ENCODE peak calls at places on chromosome 11, in four cellular contexts. C is HCT116, W is K562, A is HepG2. Y is an unnamed sample.

GRCh38 chr11:130156108-130157022 is 3.2 kb upstream of the ST14 start:
- DNase-seq in C (no peak), W (peak; percentile 26), A (no peak), Y (no peak)

GRCh38 chr11:69301491-69302401 is 7.8 kb downstream of the MYEOV start:
- DNase-seq in C (peak; percentile 95), W (peak; percentile 69), A (peak; percentile 60), Y (peak; percentile 97)

GRCh38 chr11:561148-562003 is 606 bp downstream of the RASSF7 start:
- DNase-seq in C (no peak), W (peak; percentile 37), A (peak; percentile 87), Y (no peak)

GRCh38 chr11:17259519-17259918 is 17.0 kb upstream of the NUCB2 start:
- DNase-seq in C (no peak), W (no peak), A (no peak), Y (no peak)

GRCh38 chr11:19800162-19800561 is 87.5 kb downstream of the NAV2 start:
- DNase-seq in C (no peak), W (no peak), A (no peak), Y (no peak)

GRCh38 chr11:45182902-45183301 is 36.5 kb downstream of the PRDM11 start:
- DNase-seq in C (peak; percentile 19), W (peak; percentile 33), A (no peak), Y (no peak)

GRCh38 chr11:21723681-21724080 is 469.2 kb upstream of the ANO5 start:
- DNase-seq in C (no peak), W (no peak), A (no peak), Y (no peak)

GRCh38 chr11:104705475-104706195 is 192.6 kb downstream of the CASP12 start:
- DNase-seq in C (no peak), W (no peak), A (no peak), Y (no peak)

GRCh38 chr11:1022908-1023810 is 13.4 kb downstream of the MUC6 start:
- DNase-seq in C (no peak), W (no peak), A (no peak), Y (no peak)

GRCh38 chr11:66081505-66081904 is 11.4 kb downstream of the PACS1 start:
- DNase-seq in C (no peak), W (peak; percentile 51), A (no peak), Y (no peak)

GRCh38 chr11:125123947-125124633 is 12.7 kb upstream of the TMEM218 start:
- DNase-seq in C (peak; percentile 86), W (peak; percentile 73), A (peak; percentile 73), Y (no peak)

GRCh38 chr11:104531075-104531474 is 367.1 kb upstream of the PDGFD start:
- DNase-seq in C (no peak), W (peak; percentile 1), A (peak; percentile 0), Y (peak; percentile 2)

GRCh38 chr11:72786305-72787261 is 7.3 kb downstream of the STARD10 start:
- DNase-seq in C (no peak), W (no peak), A (peak; percentile 56), Y (no peak)

GRCh38 chr11:73234403-73235181 is 16.5 kb downstream of the P2RY2 start:
- DNase-seq in C (no peak), W (no peak), A (no peak), Y (no peak)

GRCh38 chr11:1275021-1275420 is 34.4 kb downstream of the TOLLIP start:
- DNase-seq in C (no peak), W (no peak), A (no peak), Y (no peak)

GRCh38 chr11:7538466-7539454 is 25.0 kb downstream of the PPFIBP2 start:
- DNase-seq in C (no peak), W (no peak), A (no peak), Y (no peak)

GRCh38 chr11:12801976-12802375 is 127.8 kb downstream of the TEAD1 start:
- DNase-seq in C (no peak), W (no peak), A (no peak), Y (no peak)

GRCh38 chr11:122180435-122180834 is 64.4 kb upstream of the BLID start:
- DNase-seq in C (peak; percentile 92), W (no peak), A (no peak), Y (peak; percentile 95)

GRCh38 chr11:33723238-33723881 is 12.9 kb downstream of the CD59 start:
- DNase-seq in C (peak; percentile 72), W (peak; percentile 80), A (no peak), Y (no peak)

GRCh38 chr11:12777208-12777874 is 103.1 kb downstream of the TEAD1 start:
- DNase-seq in C (no peak), W (no peak), A (peak; percentile 10), Y (no peak)

GRCh38 chr11:80146231-80146630 is 705.4 kb upstream of the TENM4 start:
- DNase-seq in C (no peak), W (no peak), A (no peak), Y (no peak)

GRCh38 chr11:72684236-72684912 is 10.2 kb upstream of the PDE2A start:
- DNase-seq in C (peak; percentile 44), W (peak; percentile 80), A (peak; percentile 49), Y (peak; percentile 35)

GRCh38 chr11:6563121-6563619 is 40.2 kb downstream of the RRP8 start:
- DNase-seq in C (no peak), W (peak; percentile 91), A (no peak), Y (no peak)

GRCh38 chr11:101706541-101706940 is 122.7 kb upstream of the TRPC6 start:
- DNase-seq in C (no peak), W (no peak), A (no peak), Y (no peak)

GRCh38 chr11:128707671-128708070 is 13.8 kb downstream of the FLI1 start:
- DNase-seq in C (no peak), W (no peak), A (no peak), Y (no peak)

GRCh38 chr11:120784566-120785251 is 239.2 kb upstream of the TBCEL start:
- DNase-seq in C (no peak), W (no peak), A (no peak), Y (no peak)

GRCh38 chr11:125724125-125724524 is 22.0 kb upstream of the PATE1 start:
- DNase-seq in C (peak; percentile 12), W (peak; percentile 9), A (peak; percentile 22), Y (no peak)

GRCh38 chr11:69450064-69450856 is 31.2 kb upstream of the LINC01488 start:
- DNase-seq in C (no peak), W (no peak), A (no peak), Y (no peak)

GRCh38 chr11:127493330-127493729 is 492.8 kb upstream of the KIRREL3 start:
- DNase-seq in C (no peak), W (peak; percentile 1), A (no peak), Y (no peak)

GRCh38 chr11:45096636-45097035 is 49.8 kb upstream of the PRDM11 start:
- DNase-seq in C (no peak), W (no peak), A (no peak), Y (no peak)

GRCh38 chr11:27977031-27977430 is 130.9 kb downstream of the KIF18A start:
- DNase-seq in C (peak; percentile 45), W (no peak), A (no peak), Y (peak; percentile 13)

GRCh38 chr11:3664032-3664630 is 7.1 kb downstream of the CHRNA10 start:
- DNase-seq in C (no peak), W (no peak), A (no peak), Y (no peak)

GRCh38 chr11:75273989-75274391 is 33.4 kb downstream of the TPBGL start:
- DNase-seq in C (no peak), W (no peak), A (no peak), Y (no peak)

GRCh38 chr11:125871391-125872137 is 15.9 kb upstream of the HYLS1 start:
- DNase-seq in C (peak; percentile 29), W (peak; percentile 55), A (peak; percentile 57), Y (no peak)

GRCh38 chr11:104467414-104467813 is 303.5 kb upstream of the PDGFD start:
- DNase-seq in C (no peak), W (peak; percentile 1), A (no peak), Y (no peak)

GRCh38 chr11:17645190-17645970 is 74.0 kb upstream of the MYOD1 start:
- DNase-seq in C (no peak), W (no peak), A (no peak), Y (no peak)

GRCh38 chr11:56782167-56782847 is 33.8 kb upstream of the OR9G4 start:
- DNase-seq in C (no peak), W (no peak), A (no peak), Y (no peak)

GRCh38 chr11:56783448-56784041 is 35.0 kb upstream of the OR9G4 start:
- DNase-seq in C (peak; percentile 52), W (peak; percentile 54), A (peak; percentile 49), Y (peak; percentile 18)
- TF ChIP-seq TCF7L2 in C (no peak), W (no peak), A (no peak), Y (no peak)

DNA sequence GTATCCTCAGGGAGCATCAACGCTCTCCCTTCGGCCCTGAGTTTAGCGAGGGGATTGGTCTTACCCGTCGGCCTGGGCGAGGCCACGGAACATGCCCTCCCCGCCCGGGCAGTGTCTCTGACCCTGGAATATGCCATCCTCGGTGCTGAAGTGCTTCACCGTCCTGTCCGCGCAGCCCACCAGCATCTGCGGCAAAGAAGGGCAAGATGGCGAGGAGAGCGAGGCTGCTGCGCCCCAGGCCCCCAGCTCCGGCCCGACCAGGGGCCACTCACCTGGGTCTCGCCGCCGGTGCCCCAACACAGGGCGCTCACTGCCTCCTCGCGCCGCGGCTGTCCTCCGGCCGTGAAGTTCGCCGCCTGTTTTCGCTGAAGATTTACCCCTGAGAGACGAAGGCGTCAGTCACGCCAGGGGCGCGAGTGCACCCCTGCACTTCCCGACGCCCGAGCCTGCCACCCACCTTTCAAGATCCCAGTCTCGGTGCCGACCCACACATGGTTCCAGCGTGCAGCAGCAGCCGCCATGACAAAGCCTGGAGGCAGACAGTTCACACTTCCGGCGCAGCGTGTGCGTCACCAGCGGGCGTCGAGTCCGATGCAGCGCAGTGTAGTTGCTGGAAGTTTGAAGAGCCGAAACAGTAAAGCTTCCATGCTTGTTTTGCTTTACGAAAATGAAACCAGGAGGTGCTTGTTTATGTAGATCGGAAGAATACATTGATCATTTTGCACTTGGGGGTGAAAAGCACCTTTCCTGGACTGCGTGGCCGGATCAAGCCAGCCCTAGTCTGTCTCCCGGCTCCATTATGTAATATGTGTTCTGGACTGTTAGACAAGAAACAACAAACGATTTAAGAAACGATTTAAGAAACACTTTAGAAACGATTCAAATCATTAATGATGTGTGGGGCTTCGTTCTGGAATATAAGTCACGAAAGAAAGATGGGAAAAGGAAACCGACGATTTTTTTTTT is at the start of gene WDR74:
- DNase-seq in C (peak; percentile 80), W (peak; percentile 96), A (peak; percentile 91), Y (peak; percentile 72)
- TF ChIP-seq REST in C (no peak), W (peak; percentile 42), A (no peak), Y (no peak)

DNA sequence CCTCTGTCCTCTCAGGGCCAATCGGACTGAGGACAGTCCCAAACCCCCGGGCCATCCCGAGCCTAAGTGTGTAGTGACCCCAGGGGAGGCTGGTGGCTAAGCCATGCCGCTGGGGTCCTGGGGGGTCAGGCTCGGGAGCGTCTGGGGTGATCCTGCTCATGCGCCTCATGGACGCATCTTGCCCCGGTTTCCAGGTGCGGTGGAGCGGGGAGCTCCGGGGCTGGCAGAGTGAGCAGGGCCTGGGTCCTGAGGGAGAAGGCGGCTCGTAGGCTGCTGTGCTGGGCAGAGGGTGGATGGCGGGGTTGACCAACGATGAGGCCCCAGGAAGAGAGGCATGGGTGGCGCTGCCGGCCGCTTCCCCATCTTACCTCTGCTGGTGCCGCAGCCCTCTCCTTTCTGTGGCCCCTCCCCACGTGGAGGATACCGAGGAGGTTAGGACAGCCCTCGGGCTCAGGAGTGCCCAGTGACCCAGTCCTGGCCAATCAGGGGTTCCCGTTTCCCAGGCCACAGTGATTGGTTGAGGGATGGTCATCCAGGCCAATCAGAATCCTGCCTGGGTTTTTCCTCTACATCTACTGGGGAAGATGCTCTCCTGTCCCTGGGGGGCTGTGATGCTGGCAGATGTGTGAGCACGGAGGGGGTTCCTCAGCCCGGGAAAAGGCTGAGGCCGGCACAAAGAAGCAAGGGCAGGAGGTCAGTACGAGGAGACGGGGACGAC is 171.0 kb downstream of the CTTN start:
- DNase-seq in C (no peak), W (no peak), A (no peak), Y (no peak)
- TF ChIP-seq TCF7L2 in C (no peak), W (no peak), A (no peak), Y (no peak)

GRCh38 chr11:77820565-77821348 is at the start of the genes AAMDC and RSF1:
- DNase-seq in C (peak; percentile 96), W (peak; percentile 98), A (peak; percentile 95), Y (peak; percentile 95)
- TF ChIP-seq REST in C (no peak), W (no peak), A (no peak), Y (no peak)

Y was measured in Panc1.